ENCODE peak calls at places on chromosomes 6 and 20, in four cellular contexts. P is fibroblast of lung, O is ELR, R is GDM1. J is an unnamed sample.

GRCh38 chr6:133945158-133945557 is 7.9 kb upstream of the TBPL1 start:
- DNase-seq in P (no peak), R (no peak), O (peak), J (peak)

GRCh38 chr6:131059486-131059885 is 3.6 kb downstream of the EPB41L2 start:
- DNase-seq in O (peak), P (peak), R (no peak), J (peak)

GRCh38 chr6:25697537-25698340 is 45.7 kb downstream of the SCGN start:
- DNase-seq in R (no peak), O (no peak), P (no peak), J (peak)

GRCh38 chr6:13014551-13015378 is 298.2 kb downstream of the PHACTR1 start:
- DNase-seq in R (no peak), P (no peak), O (no peak), J (no peak)

GRCh38 chr6:149545258-149545753 is 537 bp downstream of the PPIL4 start:
- DNase-seq in O (peak), P (peak), R (no peak), J (peak)

GRCh38 chr6:161947371-161947770 is 673.5 kb upstream of the AGPAT4 start:
- DNase-seq in P (no peak), R (no peak), O (no peak), J (no peak)

GRCh38 chr6:74448850-74449249 is 752.8 kb downstream of the CD109 start:
- DNase-seq in O (no peak), R (no peak), P (no peak), J (no peak)

GRCh38 chr20:32553618-32554017 is 31.5 kb downstream of the NOL4L start:
- DNase-seq in O (no peak), R (no peak), P (no peak), J (no peak)

GRCh38 chr6:12748815-12749521 is 32.4 kb downstream of the PHACTR1 start:
- DNase-seq in R (no peak), O (peak), P (peak), J (no peak)

GRCh38 chr20:39888310-39888709 is 800.7 kb downstream of the MAFB start:
- DNase-seq in P (no peak), R (no peak), O (no peak), J (no peak)

GRCh38 chr20:62572980-62573379 is 69.3 kb upstream of the SLCO4A1 start:
- DNase-seq in O (no peak), R (no peak), P (no peak), J (no peak)

GRCh38 chr6:10850728-10851127 is 12.4 kb upstream of the MAK start:
- DNase-seq in P (no peak), R (no peak), O (no peak), J (no peak)

GRCh38 chr6:167907837-167908681 is 81.3 kb downstream of the AFDN start:
- DNase-seq in P (peak), O (peak), R (no peak), J (peak)

GRCh38 chr6:125789576-125790402 is 971 bp upstream of the NCOA7 start:
- DNase-seq in R (peak), P (peak), O (peak), J (peak)

GRCh38 chr6:165049362-165049761 is 260.0 kb downstream of the C6orf118 start:
- DNase-seq in O (peak), P (peak), R (peak), J (no peak)